ENCODE peak calls at places on chromosomes 12 and 14, in eight cellular contexts. E is dorsolateral prefrontal cortex, O is Calu3, D is tibial nerve, K is A549, U is H9, S is GM20000, M is AG10803. J is an unnamed sample.

GRCh38 chr12:98578821-98579220 is 14.7 kb upstream of the SLC25A3 start:
- DNase-seq in E (no peak), O (peak; percentile 25), D (no peak), K (no peak), U (no peak), S (no peak), M (no peak), J (no peak)

GRCh38 chr12:100331871-100332270 is 25.0 kb upstream of the SLC17A8 start:
- DNase-seq in E (no peak), O (no peak), D (no peak), K (no peak), U (no peak), S (no peak), M (no peak), J (no peak)

GRCh38 chr12:92021665-92022033 is 124.0 kb downstream of the BTG1 start:
- DNase-seq in E (no peak), O (no peak), D (no peak), K (no peak), U (peak; percentile 83), S (no peak), M (no peak), J (no peak)

GRCh38 chr14:31596691-31597090 is 35.5 kb downstream of the NUBPL start:
- DNase-seq in E (no peak), O (no peak), D (no peak), K (no peak), U (no peak), S (no peak), M (peak; percentile 70), J (no peak)

GRCh38 chr12:39236994-39237393 is 205.9 kb downstream of the KIF21A start:
- DNase-seq in E (no peak), O (no peak), D (no peak), K (peak; percentile 24), U (no peak), S (no peak), M (peak; percentile 14), J (no peak)

GRCh38 chr12:54016478-54016964 is 7.7 kb downstream of the HOXC8 start:
- DNase-seq in E (no peak), O (no peak), D (no peak), K (peak; percentile 78), U (no peak), S (no peak), M (peak; percentile 95), J (no peak)

GRCh38 chr14:50773632-50774541 is 57.1 kb downstream of the NIN start:
- DNase-seq in E (no peak), O (peak; percentile 56), D (peak; percentile 29), K (peak; percentile 63), U (peak; percentile 72), S (no peak), M (peak; percentile 53), J (no peak)

GRCh38 chr14:62181591-62181990 is 419.4 kb downstream of the SNAPC1 start:
- DNase-seq in E (no peak), O (no peak), D (no peak), K (no peak), U (no peak), S (no peak), M (peak; percentile 12), J (no peak)

GRCh38 chr14:90375934-90376333 is 20.9 kb upstream of the CALM1 start:
- DNase-seq in E (no peak), O (no peak), D (no peak), K (no peak), U (no peak), S (no peak), M (no peak), J (no peak)

GRCh38 chr12:3236345-3237153 is 159.4 kb downstream of the TSPAN9 start:
- DNase-seq in E (no peak), O (peak; percentile 80), D (no peak), K (peak; percentile 40), U (peak; percentile 86), S (no peak), M (no peak), J (no peak)

GRCh38 chr12:57632369-57632897 is 568 bp downstream of the B4GALNT1 start:
- DNase-seq in E (no peak), O (peak; percentile 48), D (no peak), K (no peak), U (peak; percentile 64), S (peak; percentile 48), M (peak; percentile 17), J (no peak)

GRCh38 chr14:105419305-105420091 is at the start of gene MTA1:
- DNase-seq in E (no peak), O (peak; percentile 38), D (no peak), K (no peak), U (no peak), S (peak; percentile 96), M (peak; percentile 30), J (no peak)

GRCh38 chr14:99125616-99126431 is 146.2 kb downstream of the BCL11B start:
- DNase-seq in E (no peak), O (no peak), D (no peak), K (no peak), U (no peak), S (no peak), M (no peak), J (no peak)

GRCh38 chr12:114306646-114307045 is 99.3 kb downstream of the TBX5 start:
- DNase-seq in E (no peak), O (no peak), D (no peak), K (no peak), U (no peak), S (no peak), M (peak; percentile 90), J (no peak)

GRCh38 chr14:98900236-98900635 is 371.8 kb downstream of the BCL11B start:
- DNase-seq in E (no peak), O (no peak), D (no peak), K (no peak), U (no peak), S (no peak), M (no peak), J (no peak)

GRCh38 chr12:121033625-121034349 is 5.3 kb downstream of the OASL start:
- DNase-seq in E (no peak), O (peak; percentile 54), D (no peak), K (peak; percentile 42), U (no peak), S (no peak), M (peak; percentile 46), J (no peak)

GRCh38 chr14:99552572-99553216 is 51.3 kb downstream of the CCDC85C start:
- DNase-seq in E (no peak), O (peak; percentile 37), D (no peak), K (no peak), U (no peak), S (no peak), M (no peak), J (no peak)

GRCh38 chr12:47545938-47546609 is 159.8 kb downstream of the RPAP3 start:
- DNase-seq in E (no peak), O (no peak), D (no peak), K (no peak), U (no peak), S (no peak), M (peak; percentile 28), J (no peak)

GRCh38 chr14:101547961-101548669 is 13.2 kb upstream of the DIO3 start:
- DNase-seq in E (no peak), O (no peak), D (no peak), K (no peak), U (no peak), S (no peak), M (no peak), J (no peak)

GRCh38 chr12:93165384-93165932 is 212.3 kb upstream of the NUDT4 start:
- DNase-seq in E (no peak), O (no peak), D (no peak), K (no peak), U (no peak), S (no peak), M (no peak), J (no peak)

GRCh38 chr12:45213107-45213506 is 2.8 kb upstream of the ANO6 start:
- DNase-seq in E (no peak), O (no peak), D (no peak), K (no peak), U (no peak), S (no peak), M (no peak), J (no peak)

GRCh38 chr12:52952082-52952801 is 3.3 kb downstream of the KRT18 start:
- DNase-seq in E (no peak), O (peak; percentile 48), D (no peak), K (no peak), U (no peak), S (no peak), M (no peak), J (no peak)
- TF ChIP-seq CTCF in E (no peak), O (peak; percentile 17), D (no peak), K (peak; percentile 49), U (peak; percentile 60), S (peak; percentile 3), M (no peak), J (no peak)

GRCh38 chr14:67151082-67151666 is 38.1 kb upstream of the GARIN2 start:
- DNase-seq in E (no peak), O (no peak), D (no peak), K (no peak), U (no peak), S (no peak), M (peak; percentile 14), J (no peak)
- TF ChIP-seq CTCF in E (peak; percentile 26), O (no peak), D (peak; percentile 25), K (no peak), U (peak; percentile 64), S (no peak), M (peak; percentile 47), J (no peak)

DNA sequence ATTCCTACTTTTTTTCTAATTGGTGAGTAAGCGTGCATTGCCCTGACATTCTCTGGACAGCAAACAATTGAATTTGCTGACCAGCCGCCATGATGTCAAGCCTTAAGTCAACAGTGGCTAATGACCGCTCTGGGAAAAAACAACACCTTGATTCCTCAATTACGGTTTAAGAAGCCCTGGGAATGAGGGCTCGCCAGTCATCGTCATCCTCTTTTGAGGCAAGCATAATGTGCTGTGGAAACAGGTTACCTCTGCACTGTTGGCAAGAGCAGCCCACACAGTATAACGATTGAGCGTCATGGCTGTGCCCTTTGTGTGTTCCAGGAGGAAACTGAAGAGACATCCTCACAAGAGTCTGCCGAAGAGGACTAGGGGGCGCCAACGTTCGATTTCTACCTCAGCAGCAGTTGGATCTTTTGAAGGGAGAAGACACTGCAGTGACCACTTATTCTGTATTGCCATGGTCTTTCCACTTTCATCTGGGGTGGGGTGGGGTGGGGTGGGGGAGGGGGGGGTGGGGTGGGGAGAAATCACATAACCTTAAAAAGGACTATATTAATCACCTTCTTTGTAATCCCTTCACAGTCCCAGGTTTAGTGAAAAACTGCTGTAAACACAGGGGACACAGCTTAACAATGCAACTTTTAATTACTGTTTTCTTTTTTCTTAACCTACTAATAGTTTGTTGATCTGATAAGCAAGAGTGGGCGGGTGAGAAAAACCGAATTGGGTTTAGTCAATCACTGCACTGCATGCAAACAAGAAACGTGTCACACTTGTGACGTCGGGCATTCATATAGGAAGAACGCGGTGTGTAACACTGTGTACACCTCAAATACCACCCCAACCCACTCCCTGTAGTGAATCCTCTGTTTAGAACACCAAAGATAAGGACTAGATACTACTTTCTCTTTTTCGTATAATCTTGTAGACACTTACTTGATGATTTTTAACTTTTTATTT is 138.9 kb downstream of the HMGA2 start:
- DNase-seq in E (no peak), O (peak; percentile 47), D (no peak), K (no peak), U (peak; percentile 77), S (peak; percentile 16), M (no peak), J (no peak)
- TF ChIP-seq CTCF in E (no peak), O (peak; percentile 29), D (no peak), K (peak; percentile 21), U (peak; percentile 61), S (peak; percentile 26), M (no peak), J (no peak)

DNA sequence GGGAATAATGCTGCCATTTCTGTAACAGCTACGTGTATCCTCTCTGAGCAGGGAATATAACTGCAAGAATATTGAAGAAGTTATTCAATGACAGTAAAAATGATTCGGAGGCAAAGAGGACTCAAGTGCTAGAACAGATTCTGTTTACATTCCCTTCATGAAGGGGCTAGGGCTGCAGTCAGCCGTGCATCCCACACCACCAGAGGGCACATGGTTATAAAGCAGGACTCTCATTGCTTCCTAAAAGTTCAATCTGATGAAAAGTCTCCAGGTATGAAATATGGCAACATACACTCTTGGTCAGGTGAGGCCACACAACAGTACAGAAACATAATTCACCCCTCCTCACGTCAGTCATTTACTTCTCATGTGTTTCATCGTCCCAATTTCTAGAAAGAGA is 34.0 kb downstream of the TCHP start:
- DNase-seq in E (no peak), O (peak; percentile 11), D (no peak), K (peak; percentile 28), U (no peak), S (no peak), M (peak; percentile 16), J (no peak)
- TF ChIP-seq CTCF in E (no peak), O (no peak), D (peak; percentile 30), K (peak; percentile 43), U (peak; percentile 60), S (no peak), M (peak; percentile 65), J (no peak)

J was measured in omental fat pad.